ENCODE peak calls at places on chromosomes 12 and 14, in six cellular contexts. H is A549, Z is Peyer's patch, Q is gastrocnemius medialis, T is stomach, C is HCT116. O is an unnamed sample.

GRCh38 chr14:104731249-104731924 is 7.4 kb downstream of the ADSS1 start:
- DNase-seq in H (peak; percentile 48), Z (no peak), Q (no peak), T (no peak), C (no peak), O (no peak)

GRCh38 chr12:58621126-58621525 is 299.2 kb downstream of the LRIG3 start:
- DNase-seq in H (no peak), Z (peak; percentile 41), Q (no peak), T (no peak), C (no peak), O (no peak)

GRCh38 chr12:51865757-51866270 is 17.3 kb upstream of the FIGNL2 start:
- DNase-seq in H (no peak), Z (no peak), Q (no peak), T (no peak), C (no peak), O (peak; percentile 19)

GRCh38 chr12:111596985-111597730 is 2.0 kb downstream of the ATXN2 start:
- DNase-seq in H (peak; percentile 52), Z (peak; percentile 69), Q (peak; percentile 13), T (peak; percentile 65), C (peak; percentile 59), O (peak; percentile 51)

GRCh38 chr14:58752782-58753181 is 115.0 kb downstream of the DACT1 start:
- DNase-seq in H (peak; percentile 21), Z (peak; percentile 89), Q (peak; percentile 24), T (peak; percentile 90), C (no peak), O (peak; percentile 88)

GRCh38 chr12:6533653-6534157 is 612 bp upstream of the GAPDH start:
- DNase-seq in H (peak; percentile 68), Z (no peak), Q (no peak), T (peak; percentile 54), C (peak; percentile 76), O (peak; percentile 81)

GRCh38 chr12:10497602-10498001 is 8.1 kb upstream of the EIF2S3B start:
- DNase-seq in H (no peak), Z (no peak), Q (no peak), T (no peak), C (no peak), O (no peak)

GRCh38 chr14:100901391-100902183 is 1.9 kb downstream of the RTL1 start:
- DNase-seq in H (no peak), Z (no peak), Q (no peak), T (no peak), C (no peak), O (no peak)

GRCh38 chr12:131621701-131622421 is 89.0 kb upstream of the SFSWAP start:
- DNase-seq in H (no peak), Z (peak; percentile 40), Q (no peak), T (no peak), C (no peak), O (no peak)

GRCh38 chr12:47747115-47747514 is 11.6 kb downstream of the RAPGEF3 start:
- DNase-seq in H (no peak), Z (no peak), Q (no peak), T (no peak), C (no peak), O (no peak)

GRCh38 chr14:93954900-93955891 is 21.2 kb downstream of the ASB2 start:
- DNase-seq in H (no peak), Z (no peak), Q (no peak), T (no peak), C (no peak), O (no peak)

GRCh38 chr12:127984386-127985055 is 282.4 kb upstream of the TMEM132C start:
- DNase-seq in H (no peak), Z (no peak), Q (no peak), T (no peak), C (no peak), O (no peak)

GRCh38 chr14:52961060-52961639 is 10.3 kb upstream of the FERMT2 start:
- DNase-seq in H (peak; percentile 73), Z (no peak), Q (peak; percentile 49), T (peak; percentile 62), C (peak; percentile 58), O (peak; percentile 70)

GRCh38 chr14:51921026-51921425 is 60.6 kb downstream of the GNG2 start:
- DNase-seq in H (no peak), Z (no peak), Q (no peak), T (no peak), C (no peak), O (no peak)

GRCh38 chr12:26124491-26125450 is at the start of gene BHLHE41:
- DNase-seq in H (peak; percentile 21), Z (peak; percentile 83), Q (peak; percentile 77), T (peak; percentile 78), C (no peak), O (peak; percentile 78)
- TF ChIP-seq POLR2A in H (no peak), Z (no peak), Q (peak; percentile 92), T (no peak), C (no peak), O (no peak)

GRCh38 chr12:93126069-93126474 is 197.0 kb upstream of the EEA1 start:
- DNase-seq in H (no peak), Z (no peak), Q (no peak), T (no peak), C (no peak), O (no peak)
- TF ChIP-seq CTCF in H (no peak), Z (no peak), Q (no peak), T (no peak), C (no peak), O (no peak)

GRCh38 chr12:66189476-66189823 is 436 bp downstream of the IRAK3 start:
- DNase-seq in H (no peak), Z (no peak), Q (no peak), T (no peak), C (no peak), O (no peak)
- TF ChIP-seq POLR2A in H (no peak), Z (no peak), Q (peak; percentile 1), T (no peak), C (no peak), O (no peak)

GRCh38 chr14:102690509-102691286 is 86.6 kb upstream of the TRAF3 start:
- DNase-seq in H (no peak), Z (no peak), Q (no peak), T (peak; percentile 55), C (no peak), O (no peak)

GRCh38 chr14:102683399-102684275 is 91.2 kb downstream of the RCOR1 start:
- DNase-seq in H (no peak), Z (peak; percentile 79), Q (no peak), T (peak; percentile 36), C (no peak), O (no peak)

GRCh38 chr14:102688290-102688689 is 89.0 kb upstream of the TRAF3 start:
- DNase-seq in H (no peak), Z (no peak), Q (no peak), T (no peak), C (no peak), O (no peak)

GRCh38 chr14:102684276-102684663 is 91.8 kb downstream of the RCOR1 start:
- DNase-seq in H (no peak), Z (no peak), Q (no peak), T (no peak), C (no peak), O (no peak)

GRCh38 chr14:102686176-102686801 is 91.0 kb upstream of the TRAF3 start:
- DNase-seq in H (no peak), Z (no peak), Q (no peak), T (no peak), C (no peak), O (no peak)
- TF ChIP-seq CTCF in H (no peak), Z (no peak), Q (no peak), T (no peak), C (no peak), O (no peak)

O was measured in heart left ventricle.